ENCODE peak calls at places on chromosomes 13 and 19, in four cellular contexts. G is left ventricle myocardium superior, P is AG09309, M is DMS153. N is an unnamed sample.

GRCh38 chr19:16018801-16019551 is 57.3 kb upstream of the TPM4 start:
- DNase-seq in M (no peak), P (no peak), G (no peak), N (no peak)

GRCh38 chr19:3274245-3275067 is 50.0 kb downstream of the CELF5 start:
- DNase-seq in G (no peak), M (no peak), P (no peak), N (no peak)

GRCh38 chr13:38849316-38849715 is 141.3 kb downstream of the STOML3 start:
- DNase-seq in G (no peak), P (no peak), M (no peak), N (no peak)

GRCh38 chr13:113665582-113666323 is 1.3 kb upstream of the GRK1 start:
- DNase-seq in M (no peak), P (no peak), G (no peak), N (peak; percentile 3)

GRCh38 chr13:35566340-35566739 is 89.9 kb upstream of the MAB21L1 start:
- DNase-seq in P (no peak), M (no peak), G (no peak), N (no peak)

GRCh38 chr13:29569253-29570057 is 26.0 kb downstream of the SLC7A1 start:
- DNase-seq in M (no peak), P (no peak), G (no peak), N (no peak)

GRCh38 chr19:6427131-6427530 is 2.5 kb upstream of the KHSRP start:
- DNase-seq in G (no peak), M (no peak), P (no peak), N (no peak)

GRCh38 chr13:93700115-93700514 is 473.5 kb downstream of the GPC6 start:
- DNase-seq in G (no peak), M (no peak), P (no peak), N (no peak)

GRCh38 chr19:45403781-45404556 is 900 bp downstream of the PPP1R13L start:
- DNase-seq in P (no peak), G (peak; percentile 86), M (peak; percentile 61), N (peak; percentile 75)

GRCh38 chr13:66530686-66531085 is 699.5 kb downstream of the PCDH9 start:
- DNase-seq in M (no peak), G (no peak), P (no peak), N (no peak)

GRCh38 chr13:21240586-21240985 is 64.1 kb downstream of the MRPL57 start:
- DNase-seq in G (no peak), M (no peak), P (peak; percentile 48), N (no peak)

GRCh38 chr19:2810141-2811091 is 9.3 kb upstream of the ZNF554 start:
- DNase-seq in P (no peak), M (no peak), G (no peak), N (no peak)